ENCODE peak calls at places on chromosomes 2 and 18, in six cellular contexts. E is neuronal stem cell, D is IMR-90, X is mesendoderm, J is H1, B is H9. R is an unnamed sample. For H3K4me1, the result is how much of the 10 kb centered on the place peaks cover.

GRCh38 chr2:85843543-85843942 is 45.2 kb downstream of the ST3GAL5 start:
- DNase-seq in E (no peak), D (no peak), X (peak), J (no peak), B (peak), R (no peak)

GRCh38 chr2:36399050-36399449 is 43.5 kb downstream of the CRIM1 start:
- DNase-seq in E (no peak), D (no peak), X (no peak), J (no peak), B (no peak), R (peak)

GRCh38 chr2:107635883-107636282 is 190.8 kb upstream of the RGPD4 start:
- DNase-seq in E (no peak), D (peak), X (no peak), J (no peak), B (no peak), R (peak)

GRCh38 chr2:185291035-185291647 is 447.5 kb upstream of the FSIP2 start:
- DNase-seq in E (peak), D (peak), X (peak), J (peak), B (peak), R (peak)

GRCh38 chr2:23497536-23497935 is 112.6 kb downstream of the KLHL29 start:
- DNase-seq in E (no peak), D (no peak), X (no peak), J (no peak), B (no peak), R (no peak)

GRCh38 chr18:21960189-21960588 is 209.2 kb upstream of the GATA6 start:
- DNase-seq in E (no peak), D (no peak), X (peak), J (no peak), B (no peak), R (no peak)

GRCh38 chr2:9802576-9802993 is 40.7 kb upstream of the TAF1B start:
- DNase-seq in E (no peak), D (no peak), X (no peak), J (no peak), B (no peak), R (no peak)

GRCh38 chr2:25305809-25306208 is 35.9 kb downstream of the DNMT3A start:
- DNase-seq in E (no peak), D (no peak), X (no peak), J (no peak), B (no peak), R (no peak)

GRCh38 chr2:202780514-202781021 is 91.0 kb downstream of the ICA1L start:
- DNase-seq in E (no peak), D (peak), X (no peak), J (no peak), B (no peak), R (peak)

GRCh38 chr2:5176764-5177163 is 515.4 kb upstream of the SOX11 start:
- DNase-seq in E (no peak), D (peak), X (no peak), J (no peak), B (no peak), R (peak)

GRCh38 chr2:82796132-82796531 is 1662.9 kb downstream of the SUCLG1 start:
- DNase-seq in E (no peak), D (no peak), X (no peak), J (no peak), B (no peak), R (no peak)

GRCh38 chr2:188181035-188181434 is 110.6 kb upstream of the GULP1 start:
- DNase-seq in E (no peak), D (peak), X (no peak), J (no peak), B (no peak), R (peak)

GRCh38 chr2:185947722-185948121 is 209.1 kb downstream of the FSIP2 start:
- DNase-seq in E (peak), D (no peak), X (no peak), J (no peak), B (no peak), R (no peak)

GRCh38 chr18:26383454-26384270 is 157.4 kb downstream of the TAF4B start:
- DNase-seq in E (peak), D (peak), X (peak), J (no peak), B (no peak), R (peak)

GRCh38 chr2:216341151-216341550 is 31.1 kb downstream of the MARCHF4 start:
- DNase-seq in E (no peak), D (peak), X (no peak), J (no peak), B (no peak), R (no peak)

GRCh38 chr2:241636182-241636982 is 576 bp downstream of the THAP4 start:
- DNase-seq in E (peak), D (peak), X (peak), J (no peak), B (peak), R (peak)

GRCh38 chr18:48792611-48793368 is 158.0 kb downstream of the SMAD7 start:
- DNase-seq in E (no peak), D (no peak), X (no peak), J (no peak), B (no peak), R (no peak)

GRCh38 chr2:176653856-176654443 is 384.7 kb downstream of the MTX2 start:
- DNase-seq in E (peak), D (peak), X (peak), J (peak), B (peak), R (peak)

GRCh38 chr18:567119-567518 is 13.1 kb upstream of the CETN1 start:
- DNase-seq in E (no peak), D (no peak), X (no peak), J (no peak), B (no peak), R (peak)

GRCh38 chr18:40072761-40073160 is 1882.3 kb upstream of the PIK3C3 start:
- DNase-seq in E (peak), D (no peak), X (no peak), J (no peak), B (no peak), R (no peak)

GRCh38 chr2:128026422-128027277 is 1.2 kb downstream of the SAP130 start:
- DNase-seq in E (peak), D (peak), X (peak), J (no peak), B (no peak), R (peak)

GRCh38 chr2:28753043-28753683 is 1.5 kb downstream of the PPP1CB start:
- DNase-seq in E (no peak), D (peak), X (peak), J (no peak), B (no peak), R (peak)

GRCh38 chr2:101971836-101972235 is 19.9 kb upstream of the IL1R2 start:
- DNase-seq in E (no peak), D (no peak), X (no peak), J (no peak), B (no peak), R (no peak)

GRCh38 chr2:121093735-121094520 is 191.1 kb downstream of the TFCP2L1 start:
- DNase-seq in E (no peak), D (peak), X (no peak), J (no peak), B (no peak), R (peak)

GRCh38 chr2:149612122-149612521 is 24.5 kb upstream of the MMADHC start:
- DNase-seq in E (no peak), D (peak), X (no peak), J (no peak), B (no peak), R (no peak)
- H2BK15ac ChIP-seq in E (no peak), D (peak), X (no peak), J (no peak), B (no peak), R (no peak)

GRCh38 chr18:2980607-2980923 is 32.4 kb downstream of the LPIN2 start:
- DNase-seq in E (no peak), D (no peak), X (no peak), J (no peak), B (no peak), R (no peak)

GRCh38 chr18:2983296-2983695 is 29.6 kb downstream of the LPIN2 start:
- DNase-seq in E (no peak), D (no peak), X (no peak), J (no peak), B (no peak), R (no peak)

GRCh38 chr18:2979871-2980606 is 32.9 kb downstream of the LPIN2 start:
- DNase-seq in E (no peak), D (no peak), X (no peak), J (no peak), B (no peak), R (no peak)

GRCh38 chr18:2982452-2983172 is 30.3 kb downstream of the LPIN2 start:
- DNase-seq in E (no peak), D (no peak), X (peak), J (no peak), B (no peak), R (peak)

GRCh38 chr18:2981212-2981728 is 31.7 kb downstream of the LPIN2 start:
- DNase-seq in E (no peak), D (peak), X (no peak), J (no peak), B (no peak), R (peak)
- H3K9ac ChIP-seq in E (no peak), D (no peak), X (no peak), J (no peak), B (peak), R (peak)

DNA sequence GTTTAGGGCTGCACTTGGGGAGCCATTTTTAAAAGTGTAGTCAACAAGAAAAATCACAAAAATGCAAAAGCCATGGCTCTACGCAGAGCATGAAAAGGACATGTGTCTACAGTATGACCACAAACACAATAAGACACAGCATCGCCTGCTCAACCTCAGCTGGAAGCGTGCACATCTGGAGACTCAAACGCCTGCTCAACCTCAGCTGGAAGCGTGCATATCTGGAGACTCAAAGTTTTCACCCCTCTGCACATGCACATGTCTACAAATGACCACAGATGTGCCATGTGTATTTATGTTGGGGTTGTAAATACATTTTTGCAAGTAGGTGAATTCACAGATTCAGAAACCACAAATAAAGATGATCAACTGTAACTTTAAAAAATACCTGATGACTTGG is 196.9 kb downstream of the DOK6 start:
- DNase-seq in E (no peak), D (no peak), X (no peak), J (no peak), B (no peak), R (no peak)
- H3K4me1 ChIP-seq in E (under half), D (under half), X (under half), J (under half), B (under half), R (under half)

DNA sequence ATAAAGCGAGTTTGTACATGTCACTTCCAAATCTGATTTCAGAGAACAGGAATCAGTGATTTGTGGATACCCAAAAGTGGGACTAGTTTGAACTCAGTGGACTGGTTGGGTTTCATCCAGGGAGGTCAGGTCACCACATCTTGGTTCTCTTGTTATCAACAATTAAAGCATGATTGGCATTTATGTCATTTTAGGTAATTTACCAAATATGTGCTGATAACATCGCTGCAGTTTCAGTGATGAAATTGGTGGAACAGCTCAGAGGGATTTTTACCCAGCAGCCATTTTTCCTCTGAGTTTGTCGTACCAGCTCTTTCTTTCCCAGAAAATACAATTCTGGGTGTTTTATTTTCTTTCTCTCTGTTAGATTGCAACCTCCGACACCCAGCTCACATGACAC is 33.4 kb downstream of the TMEM18 start:
- DNase-seq in E (no peak), D (no peak), X (no peak), J (no peak), B (no peak), R (no peak)
- H2BK15ac ChIP-seq in E (no peak), D (no peak), X (no peak), J (no peak), B (no peak), R (no peak)